ENCODE peak calls at places on chromosomes 3 and 15, in ten cellular contexts. One of them, this sample, is unnamed.

GRCh38 chr15:99704444-99704838 is 28.8 kb downstream of the LYSMD4 start:
- DNase-seq in neural crest cell: peak
- DNase-seq in GM04504: peak
- DNase-seq in HuH-7: peak
- DNase-seq in left lobe of liver: no peak
- DNase-seq in SW480: peak
- DNase-seq in AG04449: no peak
- DNase-seq in stimulated activated CD8-positive, alpha-beta memory T cell treated with anti-CD3 and anti-CD28 coated beads, Interleukin-4, amount 100 ng/mL, for 1 hour: no peak
- DNase-seq in activated CD8-positive, alpha-beta memory T cell treated with anti-CD3 and anti-CD28 coated beads, Interleukin-2, amount 50 U/mL, for 4 hours: no peak
- DNase-seq in activated gamma-delta T cell treated with Interleukin-2 at 50 U/mL for 16 hours: peak
- DNase-seq in this sample: peak

GRCh38 chr3:195823998-195824397 is 12.3 kb upstream of the MUC4 start:
- DNase-seq in neural crest cell: no peak
- DNase-seq in GM04504: no peak
- DNase-seq in HuH-7: peak
- DNase-seq in left lobe of liver: peak
- DNase-seq in SW480: no peak
- DNase-seq in AG04449: no peak
- DNase-seq in stimulated activated CD8-positive, alpha-beta memory T cell treated with anti-CD3 and anti-CD28 coated beads, Interleukin-4, amount 100 ng/mL, for 1 hour: no peak
- DNase-seq in activated CD8-positive, alpha-beta memory T cell treated with anti-CD3 and anti-CD28 coated beads, Interleukin-2, amount 50 U/mL, for 4 hours: no peak
- DNase-seq in activated gamma-delta T cell treated with Interleukin-2 at 50 U/mL for 16 hours: no peak
- DNase-seq in this sample: no peak

GRCh38 chr3:161551697-161552096 is 55.1 kb downstream of the OTOL1 start:
- DNase-seq in neural crest cell: no peak
- DNase-seq in GM04504: no peak
- DNase-seq in HuH-7: no peak
- DNase-seq in left lobe of liver: no peak
- DNase-seq in SW480: no peak
- DNase-seq in AG04449: no peak
- DNase-seq in stimulated activated CD8-positive, alpha-beta memory T cell treated with anti-CD3 and anti-CD28 coated beads, Interleukin-4, amount 100 ng/mL, for 1 hour: no peak
- DNase-seq in activated CD8-positive, alpha-beta memory T cell treated with anti-CD3 and anti-CD28 coated beads, Interleukin-2, amount 50 U/mL, for 4 hours: no peak
- DNase-seq in activated gamma-delta T cell treated with Interleukin-2 at 50 U/mL for 16 hours: no peak
- DNase-seq in this sample: no peak

GRCh38 chr15:25832158-25832557 is 31.0 kb downstream of the ATP10A start:
- DNase-seq in neural crest cell: no peak
- DNase-seq in GM04504: no peak
- DNase-seq in HuH-7: no peak
- DNase-seq in left lobe of liver: no peak
- DNase-seq in SW480: no peak
- DNase-seq in AG04449: no peak
- DNase-seq in stimulated activated CD8-positive, alpha-beta memory T cell treated with anti-CD3 and anti-CD28 coated beads, Interleukin-4, amount 100 ng/mL, for 1 hour: no peak
- DNase-seq in activated CD8-positive, alpha-beta memory T cell treated with anti-CD3 and anti-CD28 coated beads, Interleukin-2, amount 50 U/mL, for 4 hours: no peak
- DNase-seq in activated gamma-delta T cell treated with Interleukin-2 at 50 U/mL for 16 hours: no peak
- DNase-seq in this sample: no peak

GRCh38 chr3:161549251-161549650 is 52.6 kb downstream of the OTOL1 start:
- DNase-seq in neural crest cell: no peak
- DNase-seq in GM04504: no peak
- DNase-seq in HuH-7: no peak
- DNase-seq in left lobe of liver: no peak
- DNase-seq in SW480: no peak
- DNase-seq in AG04449: no peak
- DNase-seq in stimulated activated CD8-positive, alpha-beta memory T cell treated with anti-CD3 and anti-CD28 coated beads, Interleukin-4, amount 100 ng/mL, for 1 hour: no peak
- DNase-seq in activated CD8-positive, alpha-beta memory T cell treated with anti-CD3 and anti-CD28 coated beads, Interleukin-2, amount 50 U/mL, for 4 hours: no peak
- DNase-seq in activated gamma-delta T cell treated with Interleukin-2 at 50 U/mL for 16 hours: no peak
- DNase-seq in this sample: no peak

GRCh38 chr15:63896336-63897115 is 62.8 kb upstream of the HERC1 start:
- DNase-seq in neural crest cell: no peak
- DNase-seq in GM04504: peak
- DNase-seq in HuH-7: peak
- DNase-seq in left lobe of liver: no peak
- DNase-seq in SW480: peak
- DNase-seq in AG04449: no peak
- DNase-seq in stimulated activated CD8-positive, alpha-beta memory T cell treated with anti-CD3 and anti-CD28 coated beads, Interleukin-4, amount 100 ng/mL, for 1 hour: peak
- DNase-seq in activated CD8-positive, alpha-beta memory T cell treated with anti-CD3 and anti-CD28 coated beads, Interleukin-2, amount 50 U/mL, for 4 hours: peak
- DNase-seq in activated gamma-delta T cell treated with Interleukin-2 at 50 U/mL for 16 hours: peak
- DNase-seq in this sample: no peak

GRCh38 chr3:134796313-134797079 is 1.4 kb downstream of the EPHB1 start:
- DNase-seq in neural crest cell: peak
- DNase-seq in GM04504: no peak
- DNase-seq in HuH-7: no peak
- DNase-seq in left lobe of liver: no peak
- DNase-seq in SW480: no peak
- DNase-seq in AG04449: no peak
- DNase-seq in stimulated activated CD8-positive, alpha-beta memory T cell treated with anti-CD3 and anti-CD28 coated beads, Interleukin-4, amount 100 ng/mL, for 1 hour: no peak
- DNase-seq in activated CD8-positive, alpha-beta memory T cell treated with anti-CD3 and anti-CD28 coated beads, Interleukin-2, amount 50 U/mL, for 4 hours: no peak
- DNase-seq in activated gamma-delta T cell treated with Interleukin-2 at 50 U/mL for 16 hours: no peak
- DNase-seq in this sample: no peak

GRCh38 chr3:25594007-25594502 is 70.7 kb downstream of the TOP2B start:
- DNase-seq in neural crest cell: no peak
- DNase-seq in GM04504: peak
- DNase-seq in HuH-7: no peak
- DNase-seq in left lobe of liver: no peak
- DNase-seq in SW480: peak
- DNase-seq in AG04449: peak
- DNase-seq in stimulated activated CD8-positive, alpha-beta memory T cell treated with anti-CD3 and anti-CD28 coated beads, Interleukin-4, amount 100 ng/mL, for 1 hour: no peak
- DNase-seq in activated CD8-positive, alpha-beta memory T cell treated with anti-CD3 and anti-CD28 coated beads, Interleukin-2, amount 50 U/mL, for 4 hours: no peak
- DNase-seq in activated gamma-delta T cell treated with Interleukin-2 at 50 U/mL for 16 hours: no peak
- DNase-seq in this sample: no peak

GRCh38 chr3:152292367-152292766 is 23.6 kb downstream of the MBNL1 start:
- DNase-seq in neural crest cell: no peak
- DNase-seq in GM04504: no peak
- DNase-seq in HuH-7: no peak
- DNase-seq in left lobe of liver: no peak
- DNase-seq in SW480: no peak
- DNase-seq in AG04449: no peak
- DNase-seq in stimulated activated CD8-positive, alpha-beta memory T cell treated with anti-CD3 and anti-CD28 coated beads, Interleukin-4, amount 100 ng/mL, for 1 hour: no peak
- DNase-seq in activated CD8-positive, alpha-beta memory T cell treated with anti-CD3 and anti-CD28 coated beads, Interleukin-2, amount 50 U/mL, for 4 hours: no peak
- DNase-seq in activated gamma-delta T cell treated with Interleukin-2 at 50 U/mL for 16 hours: no peak
- DNase-seq in this sample: no peak

GRCh38 chr15:98522127-98522526 is 126.2 kb upstream of the IGF1R start:
- DNase-seq in neural crest cell: no peak
- DNase-seq in GM04504: no peak
- DNase-seq in HuH-7: no peak
- DNase-seq in left lobe of liver: no peak
- DNase-seq in SW480: no peak
- DNase-seq in AG04449: no peak
- DNase-seq in stimulated activated CD8-positive, alpha-beta memory T cell treated with anti-CD3 and anti-CD28 coated beads, Interleukin-4, amount 100 ng/mL, for 1 hour: no peak
- DNase-seq in activated CD8-positive, alpha-beta memory T cell treated with anti-CD3 and anti-CD28 coated beads, Interleukin-2, amount 50 U/mL, for 4 hours: no peak
- DNase-seq in activated gamma-delta T cell treated with Interleukin-2 at 50 U/mL for 16 hours: no peak
- DNase-seq in this sample: no peak

GRCh38 chr15:61393949-61394348 is 164.8 kb upstream of the RORA start:
- DNase-seq in neural crest cell: no peak
- DNase-seq in GM04504: no peak
- DNase-seq in HuH-7: no peak
- DNase-seq in left lobe of liver: no peak
- DNase-seq in SW480: no peak
- DNase-seq in AG04449: no peak
- DNase-seq in stimulated activated CD8-positive, alpha-beta memory T cell treated with anti-CD3 and anti-CD28 coated beads, Interleukin-4, amount 100 ng/mL, for 1 hour: no peak
- DNase-seq in activated CD8-positive, alpha-beta memory T cell treated with anti-CD3 and anti-CD28 coated beads, Interleukin-2, amount 50 U/mL, for 4 hours: no peak
- DNase-seq in activated gamma-delta T cell treated with Interleukin-2 at 50 U/mL for 16 hours: no peak
- DNase-seq in this sample: no peak

GRCh38 chr3:27319847-27320526 is 49.2 kb downstream of the NEK10 start:
- DNase-seq in neural crest cell: no peak
- DNase-seq in GM04504: no peak
- DNase-seq in HuH-7: no peak
- DNase-seq in left lobe of liver: peak
- DNase-seq in SW480: no peak
- DNase-seq in AG04449: no peak
- DNase-seq in stimulated activated CD8-positive, alpha-beta memory T cell treated with anti-CD3 and anti-CD28 coated beads, Interleukin-4, amount 100 ng/mL, for 1 hour: no peak
- DNase-seq in activated CD8-positive, alpha-beta memory T cell treated with anti-CD3 and anti-CD28 coated beads, Interleukin-2, amount 50 U/mL, for 4 hours: no peak
- DNase-seq in activated gamma-delta T cell treated with Interleukin-2 at 50 U/mL for 16 hours: no peak
- DNase-seq in this sample: no peak

GRCh38 chr3:41598329-41598728 is 363.6 kb downstream of the ULK4 start:
- DNase-seq in neural crest cell: no peak
- DNase-seq in GM04504: peak
- DNase-seq in HuH-7: no peak
- DNase-seq in left lobe of liver: no peak
- DNase-seq in SW480: no peak
- DNase-seq in AG04449: no peak
- DNase-seq in stimulated activated CD8-positive, alpha-beta memory T cell treated with anti-CD3 and anti-CD28 coated beads, Interleukin-4, amount 100 ng/mL, for 1 hour: no peak
- DNase-seq in activated CD8-positive, alpha-beta memory T cell treated with anti-CD3 and anti-CD28 coated beads, Interleukin-2, amount 50 U/mL, for 4 hours: no peak
- DNase-seq in activated gamma-delta T cell treated with Interleukin-2 at 50 U/mL for 16 hours: no peak
- DNase-seq in this sample: no peak

GRCh38 chr3:193545304-193545703 is 9.4 kb downstream of the ATP13A4 start:
- DNase-seq in neural crest cell: no peak
- DNase-seq in GM04504: no peak
- DNase-seq in HuH-7: no peak
- DNase-seq in left lobe of liver: no peak
- DNase-seq in SW480: no peak
- DNase-seq in AG04449: no peak
- DNase-seq in stimulated activated CD8-positive, alpha-beta memory T cell treated with anti-CD3 and anti-CD28 coated beads, Interleukin-4, amount 100 ng/mL, for 1 hour: no peak
- DNase-seq in activated CD8-positive, alpha-beta memory T cell treated with anti-CD3 and anti-CD28 coated beads, Interleukin-2, amount 50 U/mL, for 4 hours: no peak
- DNase-seq in activated gamma-delta T cell treated with Interleukin-2 at 50 U/mL for 16 hours: no peak
- DNase-seq in this sample: no peak

GRCh38 chr15:68330911-68331310 is 53.4 kb downstream of the FEM1B start:
- DNase-seq in neural crest cell: no peak
- DNase-seq in GM04504: no peak
- DNase-seq in HuH-7: no peak
- DNase-seq in left lobe of liver: no peak
- DNase-seq in SW480: no peak
- DNase-seq in AG04449: no peak
- DNase-seq in stimulated activated CD8-positive, alpha-beta memory T cell treated with anti-CD3 and anti-CD28 coated beads, Interleukin-4, amount 100 ng/mL, for 1 hour: no peak
- DNase-seq in activated CD8-positive, alpha-beta memory T cell treated with anti-CD3 and anti-CD28 coated beads, Interleukin-2, amount 50 U/mL, for 4 hours: no peak
- DNase-seq in activated gamma-delta T cell treated with Interleukin-2 at 50 U/mL for 16 hours: no peak
- DNase-seq in this sample: no peak

GRCh38 chr3:72127843-72128242 is 342.9 kb upstream of the PROK2 start:
- DNase-seq in neural crest cell: no peak
- DNase-seq in GM04504: no peak
- DNase-seq in HuH-7: no peak
- DNase-seq in left lobe of liver: no peak
- DNase-seq in SW480: no peak
- DNase-seq in AG04449: no peak
- DNase-seq in stimulated activated CD8-positive, alpha-beta memory T cell treated with anti-CD3 and anti-CD28 coated beads, Interleukin-4, amount 100 ng/mL, for 1 hour: no peak
- DNase-seq in activated CD8-positive, alpha-beta memory T cell treated with anti-CD3 and anti-CD28 coated beads, Interleukin-2, amount 50 U/mL, for 4 hours: no peak
- DNase-seq in activated gamma-delta T cell treated with Interleukin-2 at 50 U/mL for 16 hours: no peak
- DNase-seq in this sample: no peak

GRCh38 chr3:54549607-54550006 is 378.3 kb downstream of the LRTM1 start:
- DNase-seq in neural crest cell: no peak
- DNase-seq in GM04504: no peak
- DNase-seq in HuH-7: no peak
- DNase-seq in left lobe of liver: no peak
- DNase-seq in SW480: no peak
- DNase-seq in AG04449: no peak
- DNase-seq in stimulated activated CD8-positive, alpha-beta memory T cell treated with anti-CD3 and anti-CD28 coated beads, Interleukin-4, amount 100 ng/mL, for 1 hour: no peak
- DNase-seq in activated CD8-positive, alpha-beta memory T cell treated with anti-CD3 and anti-CD28 coated beads, Interleukin-2, amount 50 U/mL, for 4 hours: no peak
- DNase-seq in activated gamma-delta T cell treated with Interleukin-2 at 50 U/mL for 16 hours: no peak
- DNase-seq in this sample: no peak

GRCh38 chr15:26242565-26242964 is 379.4 kb upstream of the ATP10A start:
- DNase-seq in neural crest cell: no peak
- DNase-seq in GM04504: no peak
- DNase-seq in HuH-7: no peak
- DNase-seq in left lobe of liver: no peak
- DNase-seq in SW480: no peak
- DNase-seq in AG04449: no peak
- DNase-seq in stimulated activated CD8-positive, alpha-beta memory T cell treated with anti-CD3 and anti-CD28 coated beads, Interleukin-4, amount 100 ng/mL, for 1 hour: no peak
- DNase-seq in activated CD8-positive, alpha-beta memory T cell treated with anti-CD3 and anti-CD28 coated beads, Interleukin-2, amount 50 U/mL, for 4 hours: no peak
- DNase-seq in activated gamma-delta T cell treated with Interleukin-2 at 50 U/mL for 16 hours: no peak
- DNase-seq in this sample: no peak

GRCh38 chr3:70000563-70001081 is 1.1 kb downstream of the SAMMSON start:
- DNase-seq in neural crest cell: peak
- DNase-seq in GM04504: no peak
- DNase-seq in HuH-7: no peak
- DNase-seq in left lobe of liver: no peak
- DNase-seq in SW480: peak
- DNase-seq in AG04449: no peak
- DNase-seq in stimulated activated CD8-positive, alpha-beta memory T cell treated with anti-CD3 and anti-CD28 coated beads, Interleukin-4, amount 100 ng/mL, for 1 hour: no peak
- DNase-seq in activated CD8-positive, alpha-beta memory T cell treated with anti-CD3 and anti-CD28 coated beads, Interleukin-2, amount 50 U/mL, for 4 hours: no peak
- DNase-seq in activated gamma-delta T cell treated with Interleukin-2 at 50 U/mL for 16 hours: no peak
- DNase-seq in this sample: no peak

GRCh38 chr3:56593455-56594158 is 36.6 kb downstream of the CCDC66 start:
- DNase-seq in neural crest cell: no peak
- DNase-seq in GM04504: no peak
- DNase-seq in HuH-7: no peak
- DNase-seq in left lobe of liver: no peak
- DNase-seq in SW480: no peak
- DNase-seq in AG04449: no peak
- DNase-seq in stimulated activated CD8-positive, alpha-beta memory T cell treated with anti-CD3 and anti-CD28 coated beads, Interleukin-4, amount 100 ng/mL, for 1 hour: peak
- DNase-seq in activated CD8-positive, alpha-beta memory T cell treated with anti-CD3 and anti-CD28 coated beads, Interleukin-2, amount 50 U/mL, for 4 hours: peak
- DNase-seq in activated gamma-delta T cell treated with Interleukin-2 at 50 U/mL for 16 hours: peak
- DNase-seq in this sample: peak

GRCh38 chr15:100727291-100727851 is 125.0 kb downstream of the ASB7 start:
- DNase-seq in neural crest cell: no peak
- DNase-seq in GM04504: no peak
- DNase-seq in HuH-7: no peak
- DNase-seq in left lobe of liver: no peak
- DNase-seq in SW480: peak
- DNase-seq in AG04449: no peak
- DNase-seq in stimulated activated CD8-positive, alpha-beta memory T cell treated with anti-CD3 and anti-CD28 coated beads, Interleukin-4, amount 100 ng/mL, for 1 hour: no peak
- DNase-seq in activated CD8-positive, alpha-beta memory T cell treated with anti-CD3 and anti-CD28 coated beads, Interleukin-2, amount 50 U/mL, for 4 hours: no peak
- DNase-seq in activated gamma-delta T cell treated with Interleukin-2 at 50 U/mL for 16 hours: no peak
- DNase-seq in this sample: no peak

GRCh38 chr15:80567721-80568157 is 127.4 kb upstream of the ABHD17C start:
- DNase-seq in neural crest cell: peak
- DNase-seq in GM04504: peak
- DNase-seq in HuH-7: peak
- DNase-seq in left lobe of liver: peak
- DNase-seq in SW480: peak
- DNase-seq in AG04449: peak
- DNase-seq in stimulated activated CD8-positive, alpha-beta memory T cell treated with anti-CD3 and anti-CD28 coated beads, Interleukin-4, amount 100 ng/mL, for 1 hour: no peak
- DNase-seq in activated CD8-positive, alpha-beta memory T cell treated with anti-CD3 and anti-CD28 coated beads, Interleukin-2, amount 50 U/mL, for 4 hours: no peak
- DNase-seq in activated gamma-delta T cell treated with Interleukin-2 at 50 U/mL for 16 hours: peak
- DNase-seq in this sample: no peak

This sample was measured in effector CD4-positive, alpha-beta T cell.